ENCODE peak calls at places on chromosomes 6 and 20, in nine cellular contexts. O, F, S, P, T, A, W, D and N are unnamed samples.

GRCh38 chr20:17721802-17722486 is 22.2 kb downstream of the BANF2 start:
- DNase-seq in F (no peak), P (peak), A (no peak), D (no peak), S (peak), W (no peak), O (no peak), T (no peak), N (no peak)

GRCh38 chr6:41278699-41279405 is 7.6 kb downstream of the TREM1 start:
- DNase-seq in D (peak), W (peak), T (peak), O (peak), A (peak), S (peak), P (no peak), F (peak), N (no peak)

GRCh38 chr20:18138639-18139583 is 1.2 kb downstream of the KAT14 start:
- DNase-seq in S (no peak), P (no peak), O (no peak), A (no peak), W (no peak), T (peak), D (no peak), F (no peak), N (no peak)

GRCh38 chr20:2799688-2800589 is 488 bp downstream of the CPXM1 start:
- DNase-seq in D (no peak), P (no peak), A (peak), T (no peak), F (no peak), S (no peak), W (no peak), O (no peak), N (no peak)

GRCh38 chr6:106752641-106753040 is 123.3 kb downstream of the QRSL1 start:
- DNase-seq in O (no peak), A (no peak), D (no peak), W (no peak), T (no peak), P (no peak), S (no peak), F (no peak), N (no peak)

GRCh38 chr6:108946695-108947094 is 98.5 kb downstream of the ARMC2 start:
- DNase-seq in S (no peak), P (no peak), A (no peak), T (no peak), O (no peak), F (no peak), D (no peak), W (no peak), N (no peak)

GRCh38 chr6:170222498-170223471 is 68.1 kb downstream of the DLL1 start:
- DNase-seq in T (no peak), O (no peak), F (no peak), W (no peak), P (no peak), D (peak), A (no peak), S (peak), N (no peak)

GRCh38 chr6:136089885-136090284 is 160.2 kb downstream of the MTFR2 start:
- DNase-seq in T (no peak), W (no peak), F (no peak), D (peak), O (no peak), P (no peak), A (no peak), S (no peak), N (no peak)

GRCh38 chr20:58033026-58033536 is 195.4 kb downstream of the ANKRD60 start:
- DNase-seq in D (no peak), O (no peak), A (no peak), F (no peak), W (no peak), T (no peak), P (no peak), S (no peak), N (no peak)

GRCh38 chr6:35047265-35048011 is 93.7 kb downstream of the TCP11 start:
- DNase-seq in F (no peak), W (no peak), D (no peak), S (peak), A (no peak), T (no peak), O (no peak), P (no peak), N (no peak)

GRCh38 chr6:33994198-33995045 is 151.5 kb downstream of the GRM4 start:
- DNase-seq in A (no peak), W (no peak), T (no peak), F (no peak), S (no peak), P (no peak), O (no peak), D (no peak), N (no peak)

GRCh38 chr20:57047281-57048026 is 219.0 kb downstream of the BMP7 start:
- DNase-seq in T (peak), O (no peak), S (peak), W (no peak), A (no peak), P (no peak), D (no peak), F (no peak), N (no peak)